ENCODE peak calls at places on chromosomes 7 and 10, in six cellular contexts. N is NCI-H1436 treated with DMSO at 0.1 percent for 48 hours, C is NCI-H1105, T is NCI-H2029 treated with DMSO at 0.1 percent for 48 hours, Y is NCI-H345, P is T-helper 9 cell. L is an unnamed sample.

GRCh38 chr10:131072651-131073468 is 238.7 kb downstream of the TCERG1L start:
- DNase-seq in C (no peak), T (no peak), P (no peak), N (no peak), Y (no peak), L (no peak)

GRCh38 chr10:96044686-96045085 is 1.3 kb downstream of the CCNJ start:
- DNase-seq in Y (no peak), N (no peak), T (no peak), P (no peak), C (no peak), L (no peak)

GRCh38 chr7:142749218-142749993 is at the start of gene PRSS1:
- DNase-seq in T (no peak), N (no peak), C (no peak), P (no peak), Y (no peak), L (no peak)

GRCh38 chr10:48277093-48277492 is 2.6 kb upstream of the FRMPD2 start:
- DNase-seq in Y (no peak), T (no peak), C (no peak), N (no peak), P (no peak), L (no peak)

GRCh38 chr10:22022257-22023051 is 18.9 kb upstream of the DNAJC1 start:
- DNase-seq in Y (no peak), C (no peak), P (peak), N (no peak), T (no peak), L (no peak)

GRCh38 chr7:148540041-148540738 is 50.4 kb upstream of the C7orf33 start:
- DNase-seq in C (no peak), Y (no peak), T (no peak), N (no peak), P (no peak), L (no peak)

GRCh38 chr7:129295015-129295423 is 70.2 kb downstream of the AHCYL2 start:
- DNase-seq in Y (no peak), T (no peak), C (no peak), N (no peak), P (no peak), L (no peak)

GRCh38 chr10:4662576-4663161 is 163.3 kb upstream of the AKR1E2 start:
- DNase-seq in T (no peak), N (no peak), Y (no peak), C (no peak), P (no peak), L (no peak)

GRCh38 chr7:12235970-12236369 is 24.9 kb downstream of the TMEM106B start:
- DNase-seq in N (no peak), Y (no peak), P (no peak), C (no peak), T (no peak), L (no peak)

GRCh38 chr10:118590334-118590733 is 5.1 kb downstream of the PRLHR start:
- DNase-seq in C (peak), T (peak), Y (peak), P (no peak), N (peak), L (no peak)

GRCh38 chr7:43834463-43835251 is 34.7 kb downstream of the MRPS24 start:
- DNase-seq in Y (no peak), T (peak), P (peak), N (no peak), C (no peak), L (no peak)

GRCh38 chr10:69087600-69088470 is at the start of gene SRGN:
- DNase-seq in T (no peak), N (no peak), C (no peak), P (peak), Y (no peak), L (no peak)

GRCh38 chr10:95333997-95334792 is 43.4 kb upstream of the PDLIM1 start:
- DNase-seq in C (no peak), T (no peak), Y (no peak), P (no peak), N (no peak), L (no peak)

GRCh38 chr10:47409866-47410256 is 25.8 kb upstream of the ZNF488 start:
- DNase-seq in C (no peak), Y (no peak), N (no peak), T (no peak), P (no peak), L (no peak)

GRCh38 chr10:77513783-77514331 is 123.8 kb downstream of the KCNMA1 start:
- DNase-seq in T (no peak), N (no peak), C (no peak), P (no peak), Y (peak), L (peak)

GRCh38 chr7:49774459-49775064 is 1.1 kb downstream of the VWC2 start:
- DNase-seq in C (no peak), N (no peak), Y (peak), P (no peak), T (no peak), L (peak)

GRCh38 chr7:116399808-116400207 is 99.7 kb upstream of the CAV2 start:
- DNase-seq in P (no peak), N (no peak), C (no peak), Y (no peak), T (no peak), L (no peak)

GRCh38 chr10:132637477-132638129 is 100.0 kb downstream of the INPP5A start:
- DNase-seq in Y (peak), C (peak), N (no peak), P (no peak), T (no peak), L (peak)

GRCh38 chr7:22564511-22565045 is 64.6 kb upstream of the STEAP1B start:
- DNase-seq in T (no peak), Y (no peak), P (no peak), C (no peak), N (no peak), L (no peak)

GRCh38 chr7:130216750-130217149 is 9.1 kb downstream of the SSMEM1 start:
- DNase-seq in N (no peak), Y (no peak), P (no peak), C (no peak), T (no peak), L (no peak)

GRCh38 chr10:62278461-62278910 is 9.8 kb upstream of the RTKN2 start:
- DNase-seq in T (no peak), N (no peak), C (no peak), P (no peak), Y (no peak), L (no peak)

GRCh38 chr7:158779061-158779992 is 50.0 kb downstream of the ESYT2 start:
- DNase-seq in Y (no peak), N (no peak), T (peak), C (no peak), P (no peak), L (no peak)